ENCODE peak calls at places on chromosomes 2 and 18, in six cellular contexts. One of them, this sample, is unnamed.

GRCh38 chr2:96489673-96490072 is 15.5 kb downstream of the NEURL3 start:
- DNase-seq in mucosa of descending colon: no peak
- DNase-seq in K562: no peak
- DNase-seq in CD8-positive, alpha-beta T cell: no peak
- DNase-seq in astrocyte of the spinal cord: no peak
- DNase-seq in sigmoid colon: no peak
- DNase-seq in this sample: no peak

GRCh38 chr2:219489315-219489714 is 9.4 kb upstream of the GMPPA start:
- DNase-seq in mucosa of descending colon: no peak
- DNase-seq in astrocyte of the spinal cord: no peak
- DNase-seq in K562: no peak
- DNase-seq in sigmoid colon: no peak
- DNase-seq in CD8-positive, alpha-beta T cell: no peak
- DNase-seq in this sample: no peak

GRCh38 chr2:240186191-240186725 is 45.8 kb upstream of the OTOS start:
- DNase-seq in K562: no peak
- DNase-seq in CD8-positive, alpha-beta T cell: no peak
- DNase-seq in astrocyte of the spinal cord: no peak
- DNase-seq in sigmoid colon: peak; percentile 41
- DNase-seq in mucosa of descending colon: no peak
- DNase-seq in this sample: no peak

GRCh38 chr2:61759718-61760117 is 94.1 kb downstream of the FAM161A start:
- DNase-seq in CD8-positive, alpha-beta T cell: no peak
- DNase-seq in mucosa of descending colon: no peak
- DNase-seq in astrocyte of the spinal cord: peak; percentile 71
- DNase-seq in K562: no peak
- DNase-seq in sigmoid colon: no peak
- DNase-seq in this sample: no peak

GRCh38 chr18:7234061-7234460 is 3.2 kb downstream of the LRRC30 start:
- DNase-seq in K562: no peak
- DNase-seq in CD8-positive, alpha-beta T cell: no peak
- DNase-seq in mucosa of descending colon: no peak
- DNase-seq in astrocyte of the spinal cord: no peak
- DNase-seq in sigmoid colon: no peak
- DNase-seq in this sample: no peak

GRCh38 chr2:19362652-19363473 is 4.4 kb upstream of the OSR1 start:
- DNase-seq in K562: peak; percentile 79
- DNase-seq in sigmoid colon: peak; percentile 93
- DNase-seq in astrocyte of the spinal cord: peak; percentile 87
- DNase-seq in mucosa of descending colon: peak; percentile 74
- DNase-seq in CD8-positive, alpha-beta T cell: no peak
- DNase-seq in this sample: peak; percentile 78

GRCh38 chr2:201966691-201967388 is 66.8 kb upstream of the FZD7 start:
- DNase-seq in CD8-positive, alpha-beta T cell: no peak
- DNase-seq in sigmoid colon: no peak
- DNase-seq in astrocyte of the spinal cord: no peak
- DNase-seq in K562: no peak
- DNase-seq in mucosa of descending colon: no peak
- DNase-seq in this sample: peak; percentile 18

GRCh38 chr2:191479680-191480023 is 198.3 kb upstream of the NABP1 start:
- DNase-seq in CD8-positive, alpha-beta T cell: no peak
- DNase-seq in K562: no peak
- DNase-seq in astrocyte of the spinal cord: no peak
- DNase-seq in sigmoid colon: no peak
- DNase-seq in mucosa of descending colon: no peak
- DNase-seq in this sample: no peak

GRCh38 chr2:70981421-70981820 is 3.0 kb downstream of the ANKRD53 start:
- DNase-seq in astrocyte of the spinal cord: no peak
- DNase-seq in K562: no peak
- DNase-seq in mucosa of descending colon: no peak
- DNase-seq in sigmoid colon: no peak
- DNase-seq in CD8-positive, alpha-beta T cell: no peak
- DNase-seq in this sample: no peak

GRCh38 chr2:136319227-136319626 is 201.3 kb upstream of the CXCR4 start:
- DNase-seq in astrocyte of the spinal cord: no peak
- DNase-seq in CD8-positive, alpha-beta T cell: no peak
- DNase-seq in mucosa of descending colon: no peak
- DNase-seq in sigmoid colon: no peak
- DNase-seq in K562: no peak
- DNase-seq in this sample: no peak

GRCh38 chr18:7872569-7872968 is 305.5 kb downstream of the PTPRM start:
- DNase-seq in astrocyte of the spinal cord: peak; percentile 11
- DNase-seq in K562: no peak
- DNase-seq in CD8-positive, alpha-beta T cell: no peak
- DNase-seq in sigmoid colon: no peak
- DNase-seq in mucosa of descending colon: no peak
- DNase-seq in this sample: no peak

GRCh38 chr2:94982661-94983060 is 42.8 kb upstream of the MAL start:
- DNase-seq in mucosa of descending colon: no peak
- DNase-seq in sigmoid colon: no peak
- DNase-seq in astrocyte of the spinal cord: peak; percentile 9
- DNase-seq in K562: no peak
- DNase-seq in CD8-positive, alpha-beta T cell: no peak
- DNase-seq in this sample: no peak

GRCh38 chr18:75467396-75467795 is 39.9 kb upstream of the SMIM21 start:
- DNase-seq in CD8-positive, alpha-beta T cell: no peak
- DNase-seq in mucosa of descending colon: no peak
- DNase-seq in K562: no peak
- DNase-seq in astrocyte of the spinal cord: no peak
- DNase-seq in sigmoid colon: no peak
- DNase-seq in this sample: no peak

GRCh38 chr2:137173514-137173913 is 408.2 kb downstream of the THSD7B start:
- DNase-seq in astrocyte of the spinal cord: peak; percentile 81
- DNase-seq in sigmoid colon: no peak
- DNase-seq in CD8-positive, alpha-beta T cell: no peak
- DNase-seq in K562: no peak
- DNase-seq in mucosa of descending colon: no peak
- DNase-seq in this sample: no peak

GRCh38 chr2:119315241-119315925 is 51.3 kb downstream of the C2orf76 start:
- DNase-seq in K562: no peak
- DNase-seq in astrocyte of the spinal cord: no peak
- DNase-seq in sigmoid colon: no peak
- DNase-seq in CD8-positive, alpha-beta T cell: no peak
- DNase-seq in mucosa of descending colon: no peak
- DNase-seq in this sample: no peak

GRCh38 chr2:215503381-215503780 is 67.5 kb upstream of the FN1 start:
- DNase-seq in sigmoid colon: no peak
- DNase-seq in K562: no peak
- DNase-seq in mucosa of descending colon: no peak
- DNase-seq in CD8-positive, alpha-beta T cell: no peak
- DNase-seq in astrocyte of the spinal cord: no peak
- DNase-seq in this sample: no peak

GRCh38 chr2:163157891-163158511 is 319.4 kb upstream of the KCNH7 start:
- DNase-seq in sigmoid colon: no peak
- DNase-seq in astrocyte of the spinal cord: peak; percentile 76
- DNase-seq in K562: no peak
- DNase-seq in CD8-positive, alpha-beta T cell: no peak
- DNase-seq in mucosa of descending colon: no peak
- DNase-seq in this sample: no peak

GRCh38 chr18:74152270-74152669 is 3.9 kb downstream of the TIMM21 start:
- DNase-seq in sigmoid colon: no peak
- DNase-seq in astrocyte of the spinal cord: no peak
- DNase-seq in mucosa of descending colon: no peak
- DNase-seq in CD8-positive, alpha-beta T cell: no peak
- DNase-seq in K562: no peak
- DNase-seq in this sample: no peak

GRCh38 chr2:70044290-70045040 is 42.8 kb upstream of the PCBP1 start:
- DNase-seq in sigmoid colon: no peak
- DNase-seq in K562: no peak
- DNase-seq in mucosa of descending colon: peak; percentile 69
- DNase-seq in CD8-positive, alpha-beta T cell: no peak
- DNase-seq in astrocyte of the spinal cord: no peak
- DNase-seq in this sample: no peak

GRCh38 chr2:119475225-119475856 is 43.7 kb downstream of the TMEM37 start:
- DNase-seq in sigmoid colon: peak; percentile 29
- DNase-seq in K562: no peak
- DNase-seq in astrocyte of the spinal cord: no peak
- DNase-seq in CD8-positive, alpha-beta T cell: no peak
- DNase-seq in mucosa of descending colon: no peak
- DNase-seq in this sample: no peak

GRCh38 chr18:34098109-34098508 is 126.6 kb downstream of the NOL4 start:
- DNase-seq in astrocyte of the spinal cord: no peak
- DNase-seq in sigmoid colon: no peak
- DNase-seq in mucosa of descending colon: no peak
- DNase-seq in K562: no peak
- DNase-seq in CD8-positive, alpha-beta T cell: no peak
- DNase-seq in this sample: no peak

GRCh38 chr2:200077210-200077650 is 121.8 kb downstream of the MAIP1 start:
- DNase-seq in sigmoid colon: no peak
- DNase-seq in mucosa of descending colon: no peak
- DNase-seq in K562: no peak
- DNase-seq in CD8-positive, alpha-beta T cell: no peak
- DNase-seq in astrocyte of the spinal cord: peak; percentile 84
- DNase-seq in this sample: no peak

DNA sequence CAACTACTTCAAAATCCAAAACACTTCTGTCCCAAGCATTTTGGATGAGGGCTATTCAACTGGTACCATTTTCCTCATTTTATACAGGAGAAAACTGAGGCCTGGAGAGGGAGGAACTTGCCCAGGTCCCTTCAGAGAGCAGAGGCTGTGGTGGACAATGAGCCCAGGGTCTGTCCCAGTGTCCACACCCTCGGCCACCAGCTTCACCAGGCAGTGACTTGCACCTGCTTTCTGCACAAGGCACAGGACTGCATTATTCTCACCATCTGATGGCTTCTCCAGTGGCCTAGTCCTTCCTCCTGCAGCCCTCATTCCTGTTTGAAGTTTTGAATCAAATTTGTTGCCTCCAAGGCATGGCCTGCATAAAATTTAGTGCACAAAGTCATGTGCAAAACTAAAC is 53.3 kb downstream of the RNF144A start:
- DNase-seq in astrocyte of the spinal cord: no peak
- DNase-seq in sigmoid colon: no peak
- DNase-seq in CD8-positive, alpha-beta T cell: no peak
- DNase-seq in mucosa of descending colon: no peak
- DNase-seq in K562: no peak
- DNase-seq in this sample: no peak
- TF ChIP-seq CTCF in astrocyte of the spinal cord: no peak
- TF ChIP-seq CTCF in sigmoid colon: no peak
- TF ChIP-seq CTCF in CD8-positive, alpha-beta T cell: no peak
- TF ChIP-seq CTCF in mucosa of descending colon: no peak
- TF ChIP-seq CTCF in K562: no peak
- TF ChIP-seq CTCF in this sample: no peak

GRCh38 chr2:205629021-205629817 is 53.1 kb upstream of the NRP2 start:
- DNase-seq in K562: no peak
- DNase-seq in sigmoid colon: no peak
- DNase-seq in mucosa of descending colon: no peak
- DNase-seq in CD8-positive, alpha-beta T cell: no peak
- DNase-seq in astrocyte of the spinal cord: no peak
- DNase-seq in this sample: no peak
- H3K4me3 ChIP-seq in K562: no peak overlapping the region
- H3K4me3 ChIP-seq in sigmoid colon: no peak overlapping the region
- H3K4me3 ChIP-seq in mucosa of descending colon: no peak overlapping the region
- H3K4me3 ChIP-seq in CD8-positive, alpha-beta T cell: no peak overlapping the region
- H3K4me3 ChIP-seq in astrocyte of the spinal cord: no peak overlapping the region
- H3K4me3 ChIP-seq in this sample: no peak overlapping the region

DNA sequence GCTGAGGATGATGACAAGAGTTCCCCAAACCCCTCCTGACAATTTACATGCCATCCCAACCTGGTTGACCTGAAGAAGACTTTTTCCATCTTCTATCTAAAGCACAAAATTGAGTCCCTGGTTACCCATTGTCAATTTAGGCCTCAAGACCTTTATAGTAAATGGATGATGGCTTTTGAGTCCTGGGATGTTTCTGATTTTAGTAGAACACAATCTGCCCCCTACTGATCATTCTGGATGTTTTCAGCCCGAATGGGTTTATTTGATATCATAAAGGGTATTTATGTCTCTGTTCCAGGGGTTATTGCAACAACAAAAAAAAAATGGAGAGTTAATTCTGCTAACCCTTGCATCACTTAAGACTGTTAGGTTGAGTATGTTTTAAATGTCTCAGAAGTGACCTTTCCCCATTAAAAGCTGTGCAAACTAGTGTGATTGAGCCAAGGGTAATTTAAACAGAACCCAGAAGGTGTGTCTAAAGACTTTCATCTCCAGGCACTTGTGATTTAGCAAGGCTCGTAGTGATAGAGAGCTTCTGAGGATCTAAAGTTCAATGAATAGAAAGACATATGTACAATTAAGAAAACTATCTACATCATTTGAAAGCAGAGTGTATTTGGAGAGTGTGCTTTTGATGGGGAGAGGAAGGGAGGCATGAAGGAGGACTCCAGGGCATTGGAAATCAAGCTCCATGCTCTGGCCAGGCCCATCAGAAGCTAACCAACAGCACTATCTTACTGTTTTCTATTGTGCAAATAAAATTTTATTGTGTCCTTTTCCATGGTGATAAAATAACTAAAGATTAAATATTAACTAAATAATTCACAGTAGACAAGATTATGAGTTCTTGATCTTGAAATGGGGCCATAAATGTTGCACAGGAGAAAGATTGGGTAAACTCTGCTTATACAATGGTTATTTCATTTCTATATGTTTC is 96.6 kb upstream of the NOSTRIN start:
- DNase-seq in astrocyte of the spinal cord: peak; percentile 44
- DNase-seq in mucosa of descending colon: no peak
- DNase-seq in sigmoid colon: no peak
- DNase-seq in K562: peak; percentile 38
- DNase-seq in CD8-positive, alpha-beta T cell: no peak
- DNase-seq in this sample: no peak
- TF ChIP-seq CTCF in astrocyte of the spinal cord: peak; percentile 48
- TF ChIP-seq CTCF in mucosa of descending colon: no peak
- TF ChIP-seq CTCF in sigmoid colon: no peak
- TF ChIP-seq CTCF in K562: peak; percentile 25
- TF ChIP-seq CTCF in CD8-positive, alpha-beta T cell: no peak
- TF ChIP-seq CTCF in this sample: peak; percentile 23

GRCh38 chr2:218081063-218081462 is 12.0 kb downstream of the RUFY4 start:
- DNase-seq in astrocyte of the spinal cord: no peak
- DNase-seq in mucosa of descending colon: no peak
- DNase-seq in sigmoid colon: no peak
- DNase-seq in K562: no peak
- DNase-seq in CD8-positive, alpha-beta T cell: no peak
- DNase-seq in this sample: no peak

GRCh38 chr2:218081695-218082094 is 12.6 kb downstream of the RUFY4 start:
- DNase-seq in astrocyte of the spinal cord: peak; percentile 6
- DNase-seq in mucosa of descending colon: no peak
- DNase-seq in CD8-positive, alpha-beta T cell: no peak
- DNase-seq in sigmoid colon: no peak
- DNase-seq in K562: no peak
- DNase-seq in this sample: no peak

GRCh38 chr2:218082586-218083351 is 13.7 kb downstream of the RUFY4 start:
- DNase-seq in K562: no peak
- DNase-seq in astrocyte of the spinal cord: no peak
- DNase-seq in mucosa of descending colon: no peak
- DNase-seq in CD8-positive, alpha-beta T cell: no peak
- DNase-seq in sigmoid colon: no peak
- DNase-seq in this sample: no peak

GRCh38 chr2:218079943-218080913 is 11.2 kb downstream of the RUFY4 start:
- DNase-seq in sigmoid colon: no peak
- DNase-seq in astrocyte of the spinal cord: no peak
- DNase-seq in CD8-positive, alpha-beta T cell: no peak
- DNase-seq in mucosa of descending colon: no peak
- DNase-seq in K562: no peak
- DNase-seq in this sample: no peak

DNA sequence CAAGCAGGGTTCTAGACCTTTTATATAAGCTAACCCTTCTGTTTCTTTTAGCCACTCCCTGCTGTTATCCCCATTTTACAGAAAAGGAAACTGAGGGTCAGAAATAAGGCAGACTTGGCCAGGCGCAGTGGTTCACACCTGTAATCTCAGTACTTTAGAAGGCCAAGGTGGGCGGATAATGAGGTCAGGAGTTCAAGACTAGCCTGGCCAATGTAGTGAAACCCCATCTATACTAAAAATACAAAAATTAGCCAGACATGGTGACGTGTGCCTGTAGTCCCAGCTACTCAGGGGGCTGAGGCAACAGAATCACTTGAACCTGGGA is 14.3 kb downstream of the RUFY4 start:
- DNase-seq in K562: no peak
- DNase-seq in sigmoid colon: no peak
- DNase-seq in astrocyte of the spinal cord: no peak
- DNase-seq in CD8-positive, alpha-beta T cell: no peak
- DNase-seq in mucosa of descending colon: no peak
- DNase-seq in this sample: no peak
- H3K4me3 ChIP-seq in K562: no peak overlapping the region
- H3K4me3 ChIP-seq in sigmoid colon: no peak overlapping the region
- H3K4me3 ChIP-seq in astrocyte of the spinal cord: no peak overlapping the region
- H3K4me3 ChIP-seq in CD8-positive, alpha-beta T cell: no peak overlapping the region
- H3K4me3 ChIP-seq in mucosa of descending colon: no peak overlapping the region
- H3K4me3 ChIP-seq in this sample: no peak overlapping the region

This sample was measured in lower lobe of right lung.